ENCODE peak calls at places on chromosome 3, in eight cellular contexts. Q is D341Med, B is ACHN, K is RPMI8226, P is COLO829, Z is GM10248, F is HCEC 1CT, O is GM23338. V is an unnamed sample.

GRCh38 chr3:23710555-23710954 is 95.2 kb upstream of the UBE2E1 start:
- DNase-seq in Q (no peak), B (no peak), K (no peak), P (no peak), Z (no peak), F (peak; percentile 90), O (peak; percentile 93), V (peak; percentile 82)

GRCh38 chr3:97927699-97928098 is 44.5 kb downstream of the RIOX2 start:
- DNase-seq in Q (no peak), B (no peak), K (no peak), P (no peak), Z (no peak), F (peak; percentile 6), O (no peak), V (no peak)

GRCh38 chr3:76646921-76647562 is 392.9 kb upstream of the ROBO2 start:
- DNase-seq in Q (peak; percentile 21), B (peak; percentile 10), K (peak; percentile 42), P (no peak), Z (no peak), F (no peak), O (peak; percentile 90), V (peak; percentile 54)

GRCh38 chr3:127388412-127388811 is 100.6 kb upstream of the PRR20G start:
- DNase-seq in Q (no peak), B (no peak), K (no peak), P (no peak), Z (no peak), F (no peak), O (no peak), V (no peak)

GRCh38 chr3:108285176-108285575 is 11.2 kb upstream of the HHLA2 start:
- DNase-seq in Q (no peak), B (no peak), K (no peak), P (no peak), Z (no peak), F (no peak), O (no peak), V (no peak)

GRCh38 chr3:177831361-177831760 is 634.1 kb upstream of the TBL1XR1 start:
- DNase-seq in Q (no peak), B (no peak), K (no peak), P (no peak), Z (no peak), F (no peak), O (no peak), V (no peak)

GRCh38 chr3:13475871-13476590 is 4.1 kb upstream of the HDAC11 start:
- DNase-seq in Q (no peak), B (no peak), K (no peak), P (no peak), Z (no peak), F (no peak), O (no peak), V (peak; percentile 77)

GRCh38 chr3:107315136-107315535 is 62.1 kb upstream of the CCDC54 start:
- DNase-seq in Q (no peak), B (no peak), K (no peak), P (no peak), Z (no peak), F (peak; percentile 22), O (no peak), V (no peak)

GRCh38 chr3:190055773-190056172 is 64.9 kb downstream of the P3H2 start:
- DNase-seq in Q (no peak), B (no peak), K (no peak), P (no peak), Z (no peak), F (no peak), O (no peak), V (no peak)

GRCh38 chr3:23748398-23749110 is 57.2 kb upstream of the UBE2E1 start:
- DNase-seq in Q (no peak), B (no peak), K (no peak), P (no peak), Z (no peak), F (peak; percentile 54), O (no peak), V (no peak)

GRCh38 chr3:24709921-24710320 is 215.3 kb upstream of the THRB start:
- DNase-seq in Q (no peak), B (no peak), K (no peak), P (no peak), Z (no peak), F (no peak), O (no peak), V (no peak)

GRCh38 chr3:170709046-170709445 is 123.2 kb upstream of the SLC7A14 start:
- DNase-seq in Q (no peak), B (no peak), K (no peak), P (no peak), Z (no peak), F (peak; percentile 99), O (no peak), V (no peak)

GRCh38 chr3:101216710-101217457 is 103.5 kb downstream of the IMPG2 start:
- DNase-seq in Q (no peak), B (no peak), K (no peak), P (no peak), Z (no peak), F (no peak), O (no peak), V (no peak)

GRCh38 chr3:111874177-111874820 is 15.2 kb downstream of the PHLDB2 start:
- DNase-seq in Q (no peak), B (peak; percentile 47), K (no peak), P (no peak), Z (no peak), F (peak; percentile 73), O (no peak), V (no peak)

GRCh38 chr3:72018339-72018984 is 233.5 kb upstream of the PROK2 start:
- DNase-seq in Q (no peak), B (peak; percentile 5), K (no peak), P (no peak), Z (no peak), F (peak; percentile 65), O (no peak), V (peak; percentile 71)

GRCh38 chr3:170725285-170725731 is 139.4 kb upstream of the SLC7A14 start:
- DNase-seq in Q (no peak), B (no peak), K (no peak), P (no peak), Z (no peak), F (peak; percentile 70), O (no peak), V (no peak)